ENCODE peak calls at places on chromosomes 7 and 10, in five cellular contexts. U is fibroblast of the conjunctiva, P is fibroblast of lung, G is HTR-8/SVneo, F is HFFc6. W is an unnamed sample.

GRCh38 chr7:15915694-15916093 is 229.2 kb upstream of the MEOX2 start:
- DNase-seq in U (no peak), P (peak; percentile 16), G (no peak), F (no peak), W (no peak)

GRCh38 chr10:103641326-103641725 is 147.8 kb downstream of the NEURL1 start:
- DNase-seq in U (no peak), P (no peak), G (no peak), F (no peak), W (no peak)

GRCh38 chr7:150404785-150405583 is 25.9 kb downstream of the ZNF775 start:
- DNase-seq in U (peak; percentile 59), P (peak; percentile 92), G (peak; percentile 62), F (peak; percentile 83), W (peak; percentile 93)

GRCh38 chr7:102439963-102440795 is 6.8 kb downstream of the ORAI2 start:
- DNase-seq in U (peak; percentile 23), P (peak; percentile 70), G (peak; percentile 80), F (peak; percentile 84), W (no peak)

GRCh38 chr10:102919992-102920736 is 2.1 kb downstream of the CNNM2 start:
- DNase-seq in U (no peak), P (no peak), G (no peak), F (no peak), W (no peak)

GRCh38 chr7:107994366-107994765 is 8.6 kb downstream of the LAMB1 start:
- DNase-seq in U (no peak), P (no peak), G (no peak), F (no peak), W (no peak)

GRCh38 chr7:96004598-96004997 is 232.2 kb downstream of the DYNC1I1 start:
- DNase-seq in U (peak; percentile 52), P (peak; percentile 82), G (no peak), F (no peak), W (no peak)

GRCh38 chr10:25294032-25294926 is 119.5 kb downstream of the GPR158 start:
- DNase-seq in U (no peak), P (no peak), G (peak; percentile 7), F (no peak), W (no peak)

GRCh38 chr10:36880898-36881297 is 244.5 kb upstream of the ANKRD30A start:
- DNase-seq in U (peak; percentile 14), P (peak; percentile 50), G (peak; percentile 31), F (peak; percentile 35), W (no peak)

GRCh38 chr10:120961720-120962259 is 110.6 kb downstream of the WDR11 start:
- DNase-seq in U (no peak), P (no peak), G (no peak), F (no peak), W (no peak)

GRCh38 chr7:157373493-157373892 is 36.7 kb downstream of the DNAJB6 start:
- DNase-seq in U (no peak), P (no peak), G (no peak), F (no peak), W (no peak)

GRCh38 chr10:76017026-76017732 is 585.8 kb downstream of the LRMDA start:
- DNase-seq in U (no peak), P (no peak), G (no peak), F (no peak), W (no peak)

GRCh38 chr10:125001313-125002043 is 59.6 kb downstream of the ZRANB1 start:
- DNase-seq in U (no peak), P (peak; percentile 34), G (no peak), F (no peak), W (peak; percentile 40)

W was measured in lower lobe of right lung.